ENCODE peak calls at places on chromosomes 12 and 14, in eight cellular contexts. K is left lung; A is ureter; Q is stimulated activated CD4-positive, alpha-beta T cell treated with anti-CD3 and anti-CD28 coated beads, Interleukin-12 subunit alpha, Interleukin-12 subunit beta, amount 100 ng/mL, for 4 hours; B is A549; C is BJ; U is thoracic aorta; S is brain microvascular endothelial cell. L is an unnamed sample.

GRCh38 chr14:100526057-100526456 is 61.2 kb downstream of the BEGAIN start:
- DNase-seq in K (peak), A (no peak), Q (no peak), B (no peak), C (no peak), U (no peak), S (no peak), L (peak)

GRCh38 chr12:58082996-58083395 is 141.6 kb downstream of the ATP23 start:
- DNase-seq in K (no peak), A (no peak), Q (no peak), B (no peak), C (no peak), U (no peak), S (no peak), L (no peak)

GRCh38 chr12:83102499-83102898 is 415.8 kb downstream of the TMTC2 start:
- DNase-seq in K (no peak), A (no peak), Q (no peak), B (no peak), C (no peak), U (no peak), S (peak), L (no peak)

GRCh38 chr14:63933701-63934100 is 80.9 kb downstream of the SYNE2 start:
- DNase-seq in K (no peak), A (no peak), Q (no peak), B (no peak), C (no peak), U (no peak), S (no peak), L (no peak)

GRCh38 chr12:34398706-34399630 is 376.7 kb downstream of the ALG10 start:
- DNase-seq in K (peak), A (peak), Q (no peak), B (no peak), C (no peak), U (no peak), S (no peak), L (no peak)

GRCh38 chr14:56659361-56659760 is 79.8 kb downstream of the TMEM260 start:
- DNase-seq in K (no peak), A (no peak), Q (no peak), B (no peak), C (no peak), U (no peak), S (no peak), L (no peak)

GRCh38 chr14:33573296-33573695 is 377.6 kb downstream of the EGLN3 start:
- DNase-seq in K (no peak), A (no peak), Q (no peak), B (no peak), C (no peak), U (no peak), S (no peak), L (no peak)

GRCh38 chr14:95758331-95758730 is 44.4 kb upstream of the TCL1A start:
- DNase-seq in K (no peak), A (no peak), Q (no peak), B (no peak), C (no peak), U (no peak), S (no peak), L (no peak)

GRCh38 chr12:39646963-39647362 is 27.4 kb upstream of the ABCD2 start:
- DNase-seq in K (no peak), A (no peak), Q (no peak), B (no peak), C (no peak), U (no peak), S (no peak), L (peak)

GRCh38 chr12:31807773-31808097 is 78.9 kb upstream of the AMN1 start:
- DNase-seq in K (no peak), A (no peak), Q (no peak), B (no peak), C (no peak), U (no peak), S (no peak), L (no peak)

GRCh38 chr12:26130728-26131127 is 5.9 kb upstream of the BHLHE41 start:
- DNase-seq in K (no peak), A (no peak), Q (no peak), B (no peak), C (no peak), U (no peak), S (no peak), L (no peak)

GRCh38 chr12:118102609-118103008 is 1.2 kb downstream of the VSIG10 start:
- DNase-seq in K (no peak), A (no peak), Q (no peak), B (peak), C (no peak), U (no peak), S (no peak), L (no peak)

GRCh38 chr14:80215081-80215480 is 3.8 kb upstream of the DIO2 start:
- DNase-seq in K (no peak), A (no peak), Q (no peak), B (no peak), C (no peak), U (no peak), S (no peak), L (no peak)

GRCh38 chr14:35898217-35898775 is 72.2 kb downstream of the BRMS1L start:
- DNase-seq in K (no peak), A (no peak), Q (no peak), B (no peak), C (no peak), U (no peak), S (no peak), L (no peak)

GRCh38 chr14:64704145-64704742 is at the start of gene PLEKHG3:
- DNase-seq in K (peak), A (peak), Q (peak), B (peak), C (no peak), U (no peak), S (peak), L (peak)

GRCh38 chr14:92317511-92317910 is 5.5 kb upstream of the SLC24A4 start:
- DNase-seq in K (no peak), A (no peak), Q (no peak), B (no peak), C (no peak), U (no peak), S (peak), L (no peak)

GRCh38 chr14:105739331-105740102 is 213.1 kb downstream of the TMEM121 start:
- DNase-seq in K (no peak), A (peak), Q (no peak), B (no peak), C (no peak), U (no peak), S (no peak), L (no peak)

GRCh38 chr12:49296034-49296835 is 1.3 kb downstream of the PRPH start:
- DNase-seq in K (no peak), A (no peak), Q (peak), B (peak), C (no peak), U (no peak), S (no peak), L (no peak)

GRCh38 chr12:105245291-105245690 is 9.3 kb upstream of the APPL2 start:
- DNase-seq in K (no peak), A (no peak), Q (no peak), B (no peak), C (no peak), U (no peak), S (no peak), L (no peak)

GRCh38 chr12:128867466-128867865 is 14.2 kb downstream of the GLT1D1 start:
- DNase-seq in K (no peak), A (no peak), Q (no peak), B (no peak), C (no peak), U (no peak), S (no peak), L (no peak)

GRCh38 chr12:56713345-56713744 is 11.8 kb downstream of the NACA start:
- DNase-seq in K (no peak), A (no peak), Q (no peak), B (no peak), C (no peak), U (no peak), S (no peak), L (peak)

GRCh38 chr12:24072302-24072701 is 122.8 kb upstream of the SOX5 start:
- DNase-seq in K (no peak), A (no peak), Q (no peak), B (no peak), C (no peak), U (no peak), S (no peak), L (no peak)

GRCh38 chr12:117214797-117215196 is 24.5 kb upstream of the FBXO21 start:
- DNase-seq in K (no peak), A (no peak), Q (no peak), B (no peak), C (no peak), U (no peak), S (no peak), L (no peak)

GRCh38 chr14:89015016-89015415 is 190.6 kb downstream of the TTC8 start:
- DNase-seq in K (no peak), A (no peak), Q (no peak), B (no peak), C (no peak), U (no peak), S (no peak), L (no peak)

GRCh38 chr12:104207416-104207941 is 8.1 kb upstream of the TXNRD1 start:
- DNase-seq in K (no peak), A (no peak), Q (no peak), B (no peak), C (no peak), U (no peak), S (no peak), L (no peak)

GRCh38 chr14:75018684-75019083 is 16.0 kb downstream of the EIF2B2 start:
- DNase-seq in K (no peak), A (no peak), Q (no peak), B (no peak), C (no peak), U (no peak), S (no peak), L (no peak)

GRCh38 chr14:70254476-70254961 is 65.8 kb upstream of the SLC8A3 start:
- DNase-seq in K (peak), A (peak), Q (no peak), B (no peak), C (no peak), U (no peak), S (no peak), L (no peak)

GRCh38 chr14:81450100-81450531 is 50.0 kb upstream of the STON2 start:
- DNase-seq in K (no peak), A (no peak), Q (no peak), B (no peak), C (no peak), U (no peak), S (no peak), L (no peak)

GRCh38 chr12:52246720-52247621 is 13.9 kb downstream of the KRT7 start:
- DNase-seq in K (no peak), A (no peak), Q (no peak), B (peak), C (no peak), U (no peak), S (no peak), L (no peak)

GRCh38 chr12:69556383-69556782 is 28.9 kb upstream of the CCT2 start:
- DNase-seq in K (no peak), A (no peak), Q (no peak), B (no peak), C (no peak), U (no peak), S (no peak), L (no peak)

L was measured in fibroblast of gingiva.